ENCODE peak calls at places on chromosome 9, in eight cellular contexts. R is hepatocyte, P is astrocyte of the spinal cord, L is tibial nerve, J is left lung, V is neural progenitor cell, N is cardiac fibroblast, I is lower lobe of right lung. U is an unnamed sample.

GRCh38 chr9:129889461-129889935 is 54.2 kb downstream of the USP20 start:
- DNase-seq in R (no peak), P (no peak), L (no peak), J (no peak), V (no peak), N (no peak), I (no peak), U (no peak)

GRCh38 chr9:105046907-105047651 is 119.1 kb upstream of the ABCA1 start:
- DNase-seq in R (peak), P (no peak), L (no peak), J (no peak), V (no peak), N (peak), I (no peak), U (no peak)

GRCh38 chr9:95874989-95875304 is 544 bp upstream of the ERCC6L2 start:
- DNase-seq in R (peak), P (no peak), L (peak), J (peak), V (peak), N (peak), I (peak), U (peak)

GRCh38 chr9:131181091-131181681 is 55.8 kb downstream of the NUP214 start:
- DNase-seq in R (no peak), P (no peak), L (no peak), J (no peak), V (no peak), N (no peak), I (no peak), U (no peak)

GRCh38 chr9:116154334-116154975 is 864 bp downstream of the PAPPA start:
- DNase-seq in R (peak), P (no peak), L (no peak), J (no peak), V (peak), N (no peak), I (no peak), U (no peak)

GRCh38 chr9:124132671-124133147 is 121.1 kb downstream of the LHX2 start:
- DNase-seq in R (no peak), P (no peak), L (no peak), J (no peak), V (no peak), N (peak), I (no peak), U (no peak)

GRCh38 chr9:93081931-93082330 is 14.1 kb upstream of the CARD19 start:
- DNase-seq in R (peak), P (peak), L (no peak), J (peak), V (no peak), N (peak), I (no peak), U (no peak)

GRCh38 chr9:111975709-111976108 is 79.1 kb downstream of the UGCG start:
- DNase-seq in R (peak), P (no peak), L (no peak), J (peak), V (peak), N (no peak), I (peak), U (no peak)

GRCh38 chr9:113589890-113590289 is 126.4 kb downstream of the RGS3 start:
- DNase-seq in R (peak), P (peak), L (no peak), J (no peak), V (no peak), N (peak), I (peak), U (no peak)

GRCh38 chr9:128494108-128494742 is 10.3 kb upstream of the GLE1 start:
- DNase-seq in R (no peak), P (peak), L (peak), J (peak), V (no peak), N (peak), I (peak), U (no peak)

GRCh38 chr9:10045598-10045997 is 567.2 kb downstream of the PTPRD start:
- DNase-seq in R (peak), P (peak), L (no peak), J (no peak), V (no peak), N (no peak), I (no peak), U (no peak)

GRCh38 chr9:131228988-131229387 is 47.3 kb downstream of the FAM78A start:
- DNase-seq in R (peak), P (peak), L (no peak), J (no peak), V (no peak), N (peak), I (no peak), U (no peak)

GRCh38 chr9:92730897-92731296 is 33.7 kb downstream of the BICD2 start:
- DNase-seq in R (no peak), P (no peak), L (no peak), J (no peak), V (no peak), N (no peak), I (no peak), U (peak)

GRCh38 chr9:123761905-123762605 is 167.9 kb downstream of the DENND1A start:
- DNase-seq in R (no peak), P (no peak), L (no peak), J (no peak), V (peak), N (peak), I (no peak), U (no peak)

GRCh38 chr9:31839273-31839672 is 545.2 kb upstream of the ACO1 start:
- DNase-seq in R (peak), P (peak), L (no peak), J (no peak), V (peak), N (no peak), I (no peak), U (no peak)

GRCh38 chr9:33329996-33330395 is 39.7 kb downstream of the NFX1 start:
- DNase-seq in R (peak), P (peak), L (no peak), J (no peak), V (no peak), N (peak), I (no peak), U (no peak)

DNA sequence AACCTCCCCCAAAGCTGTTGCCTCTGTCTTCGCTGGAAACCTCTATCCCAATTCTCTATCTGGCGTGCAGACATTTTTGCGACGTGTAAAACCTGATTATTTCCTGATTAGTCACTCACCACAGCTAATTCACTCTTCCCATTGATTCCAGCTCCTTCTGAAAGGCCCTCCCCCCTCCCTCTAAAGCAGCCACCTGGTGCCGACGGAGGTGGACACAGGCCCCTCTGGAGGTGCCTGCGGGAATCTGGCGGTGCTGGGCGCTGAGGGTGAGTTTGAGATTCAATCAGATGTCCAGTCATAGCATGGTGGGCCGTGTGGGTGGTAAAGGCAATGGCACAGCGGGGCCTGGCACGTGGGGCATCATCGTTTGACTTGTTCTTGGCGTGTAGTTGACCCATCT is 271.2 kb upstream of the MVB12B start:
- DNase-seq in R (no peak), P (peak), L (no peak), J (peak), V (no peak), N (peak), I (no peak), U (no peak)
- H3K4me3 ChIP-seq in R (no peak), P (no peak), L (no peak), J (no peak), V (no peak), N (no peak), I (no peak), U (no peak)

GRCh38 chr9:119349548-119349947 is 19.7 kb downstream of the BRINP1 start:
- DNase-seq in R (no peak), P (no peak), L (no peak), J (no peak), V (peak), N (no peak), I (no peak), U (no peak)
- TF ChIP-seq CTCF in R (no peak), P (no peak), L (no peak), J (no peak), V (peak), N (no peak), I (no peak), U (no peak)

GRCh38 chr9:134441227-134442086 is 115.2 kb downstream of the RXRA start:
- DNase-seq in R (no peak), P (no peak), L (no peak), J (no peak), V (no peak), N (no peak), I (no peak), U (no peak)

GRCh38 chr9:134442087-134442470 is 115.8 kb downstream of the RXRA start:
- DNase-seq in R (peak), P (peak), L (no peak), J (no peak), V (no peak), N (peak), I (no peak), U (no peak)

GRCh38 chr9:134443169-134444039 is 117.1 kb downstream of the RXRA start:
- DNase-seq in R (peak), P (peak), L (peak), J (peak), V (peak), N (peak), I (peak), U (peak)

GRCh38 chr9:134444040-134444315 is 117.7 kb downstream of the RXRA start:
- DNase-seq in R (no peak), P (no peak), L (no peak), J (no peak), V (no peak), N (no peak), I (no peak), U (no peak)

GRCh38 chr9:134442486-134443168 is 116.4 kb downstream of the RXRA start:
- DNase-seq in R (no peak), P (peak), L (no peak), J (no peak), V (peak), N (peak), I (no peak), U (no peak)
- H3K4me3 ChIP-seq in R (no peak), P (no peak), L (no peak), J (no peak), V (no peak), N (no peak), I (no peak), U (no peak)

GRCh38 chr9:72839140-72839539 is 113.7 kb downstream of the ALDH1A1 start:
- DNase-seq in R (peak), P (no peak), L (no peak), J (no peak), V (no peak), N (peak), I (no peak), U (no peak)

GRCh38 chr9:72844440-72844768 is 108.4 kb downstream of the ALDH1A1 start:
- DNase-seq in R (no peak), P (no peak), L (no peak), J (no peak), V (no peak), N (no peak), I (no peak), U (no peak)

DNA sequence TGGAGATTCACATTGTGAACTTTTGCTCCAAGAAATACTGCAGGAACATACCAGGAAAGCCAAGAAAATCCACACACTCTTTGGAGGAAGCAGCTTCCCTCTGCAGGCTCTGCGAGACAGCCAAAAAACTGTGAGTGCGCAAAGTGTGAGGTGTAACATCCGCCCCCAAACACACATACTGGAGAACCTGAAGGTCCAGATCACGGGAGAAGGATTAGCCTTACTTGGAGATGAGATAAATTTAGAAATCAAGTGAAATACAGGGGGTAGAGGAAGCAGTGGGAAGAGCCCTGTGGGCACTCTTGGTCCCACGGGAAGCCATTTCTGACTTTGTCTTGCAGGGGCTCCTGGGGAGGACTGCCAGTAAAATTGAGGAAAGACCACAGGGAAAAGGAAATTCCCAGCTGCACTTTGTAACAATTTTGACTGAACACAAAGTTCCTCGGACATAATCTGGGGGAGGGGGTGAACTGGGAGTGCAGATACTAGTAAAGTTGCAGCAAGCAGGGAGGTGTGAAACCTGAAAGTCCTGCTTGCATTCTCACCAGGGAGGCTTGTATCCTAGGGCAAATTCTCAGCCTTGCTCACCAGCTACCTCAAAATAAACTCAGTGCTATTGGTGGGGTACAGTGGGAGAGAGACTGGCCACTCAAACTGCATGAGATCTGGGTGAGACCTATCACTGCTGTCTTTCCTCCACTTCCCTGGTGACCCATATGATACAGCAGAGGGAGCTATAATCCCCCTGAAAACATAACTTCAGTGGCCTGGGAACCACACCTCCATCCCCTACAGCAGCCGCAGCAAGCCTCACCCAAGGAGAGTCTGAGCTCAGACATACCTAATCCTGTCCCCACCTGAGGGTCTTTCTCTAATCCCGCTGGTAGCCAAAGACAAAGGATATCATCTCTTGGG is 109.1 kb downstream of the ALDH1A1 start:
- DNase-seq in R (peak), P (no peak), L (no peak), J (no peak), V (no peak), N (peak), I (no peak), U (no peak)
- TF ChIP-seq CTCF in R (no peak), P (no peak), L (no peak), J (no peak), V (peak), N (peak), I (no peak), U (no peak)

GRCh38 chr9:133608881-133609280 is 308 bp downstream of the FAM163B start:
- DNase-seq in R (no peak), P (no peak), L (no peak), J (no peak), V (no peak), N (peak), I (peak), U (no peak)
- H3K4me3 ChIP-seq in R (no peak), P (no peak), L (no peak), J (no peak), V (peak), N (no peak), I (no peak), U (peak)

GRCh38 chr9:6086006-6086655 is 70.7 kb upstream of the RANBP6 start:
- DNase-seq in R (no peak), P (peak), L (no peak), J (no peak), V (no peak), N (no peak), I (no peak), U (no peak)
- TF ChIP-seq CTCF in R (no peak), P (no peak), L (no peak), J (no peak), V (no peak), N (no peak), I (no peak), U (no peak)

DNA sequence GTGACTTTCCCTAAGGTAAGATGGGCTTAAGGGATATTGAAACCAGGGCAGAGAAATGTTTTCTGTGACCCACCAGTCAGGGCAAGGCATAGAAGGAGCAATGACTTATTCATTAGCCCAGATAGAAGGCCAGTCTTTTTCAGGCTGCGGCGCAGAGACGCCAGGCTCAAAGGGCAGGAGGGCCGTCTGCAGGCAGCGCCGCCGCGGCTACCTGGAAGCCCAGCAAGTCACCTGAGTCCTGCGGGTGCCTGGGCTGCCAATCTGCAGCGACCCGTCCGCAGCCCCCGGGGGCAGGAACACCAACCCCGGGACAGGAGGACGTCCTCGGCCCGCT is 322 bp upstream of the SH3GL2 start:
- DNase-seq in R (no peak), P (no peak), L (no peak), J (no peak), V (no peak), N (no peak), I (no peak), U (no peak)
- H3K4me3 ChIP-seq in R (peak), P (peak), L (peak), J (peak), V (peak), N (peak), I (peak), U (peak)

GRCh38 chr9:90969021-90969675 is 167.5 kb downstream of the SYK start:
- DNase-seq in R (no peak), P (no peak), L (no peak), J (no peak), V (no peak), N (no peak), I (no peak), U (no peak)
- TF ChIP-seq CTCF in R (no peak), P (no peak), L (no peak), J (no peak), V (no peak), N (no peak), I (no peak), U (no peak)

DNA sequence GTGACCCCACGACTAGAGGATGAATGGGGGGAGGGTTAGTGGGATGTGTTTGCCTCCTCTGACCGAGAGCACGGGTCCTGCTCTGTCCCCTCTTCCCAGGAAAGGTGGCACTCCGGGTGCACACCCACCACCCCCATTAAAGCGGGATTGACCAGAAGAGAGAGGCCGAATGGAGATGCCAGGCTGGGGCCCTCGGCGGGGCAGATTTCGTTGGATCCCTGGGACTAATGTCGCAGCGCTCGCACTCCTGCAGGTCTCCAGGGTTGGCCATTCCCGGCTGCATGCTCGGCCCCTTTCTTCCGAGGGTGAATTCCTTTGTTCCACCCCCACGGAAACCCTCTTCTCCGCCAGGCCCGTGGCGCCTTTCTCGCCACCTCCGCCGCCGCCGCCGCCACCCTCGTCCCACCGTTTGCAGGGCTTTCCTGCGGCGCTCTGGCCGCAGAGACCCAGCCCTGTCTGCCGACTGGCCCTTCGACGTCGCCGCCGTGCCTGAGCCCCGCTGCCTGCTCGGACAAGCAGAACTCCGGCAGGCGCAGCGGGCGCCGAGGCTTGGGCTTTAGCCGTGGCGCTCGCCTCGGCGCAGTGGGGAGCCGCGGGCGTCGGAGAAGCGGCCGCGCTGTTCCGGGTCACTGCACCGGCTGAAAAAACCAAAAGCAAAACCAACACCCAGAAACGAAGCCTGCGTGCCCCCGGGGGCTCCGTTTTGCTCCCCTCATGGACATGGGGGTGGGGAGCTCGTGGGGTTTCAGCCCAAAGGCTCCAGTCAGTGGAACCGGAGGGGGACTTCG is 11.8 kb downstream of the LMX1B start:
- DNase-seq in R (no peak), P (no peak), L (no peak), J (no peak), V (peak), N (no peak), I (no peak), U (no peak)
- H3K4me3 ChIP-seq in R (no peak), P (no peak), L (peak), J (peak), V (peak), N (no peak), I (peak), U (peak)

GRCh38 chr9:134858051-134858841 is 22.4 kb upstream of the FCN2 start:
- DNase-seq in R (no peak), P (peak), L (no peak), J (peak), V (no peak), N (peak), I (no peak), U (peak)
- TF ChIP-seq CTCF in R (no peak), P (no peak), L (no peak), J (no peak), V (no peak), N (no peak), I (no peak), U (no peak)

U was measured in coronary artery.